ENCODE peak calls at places on chromosomes 6 and 20, in four cellular contexts. G is dermis microvascular lymphatic vessel endothelial cell, T is cardiac fibroblast, B is Right ventricle myocardium superior. N is an unnamed sample.

GRCh38 chr6:83114164-83114563 is 46.7 kb downstream of the DOP1A start:
- DNase-seq in G (no peak), T (peak; percentile 11), B (no peak), N (peak; percentile 24)

GRCh38 chr6:81766482-81767069 is 14.1 kb upstream of the TENT5A start:
- DNase-seq in G (no peak), T (peak; percentile 93), B (no peak), N (peak; percentile 92)

GRCh38 chr20:61252601-61253263 is 671 bp downstream of the CDH4 start:
- DNase-seq in G (no peak), T (peak; percentile 8), B (no peak), N (no peak)

GRCh38 chr20:43914286-43914685 is 366 bp upstream of the TOX2 start:
- DNase-seq in G (no peak), T (no peak), B (no peak), N (no peak)

GRCh38 chr6:26126394-26127221 is 39.4 kb downstream of the HFE start:
- DNase-seq in G (peak; percentile 22), T (no peak), B (no peak), N (no peak)

GRCh38 chr20:61316351-61316750 is 64.3 kb downstream of the CDH4 start:
- DNase-seq in G (no peak), T (no peak), B (no peak), N (no peak)

GRCh38 chr6:53526000-53526399 is 18.9 kb downstream of the GCLC start:
- DNase-seq in G (no peak), T (no peak), B (no peak), N (no peak)

GRCh38 chr6:42347456-42347855 is 104.3 kb downstream of the TRERF1 start:
- DNase-seq in G (no peak), T (no peak), B (no peak), N (no peak)

GRCh38 chr6:158018851-158019361 is 37.2 kb downstream of the SYNJ2 start:
- DNase-seq in G (no peak), T (peak; percentile 79), B (peak; percentile 38), N (peak; percentile 89)

GRCh38 chr20:57654363-57654997 is 34.3 kb upstream of the ZBP1 start:
- DNase-seq in G (peak; percentile 10), T (peak; percentile 72), B (peak; percentile 55), N (peak; percentile 69)

GRCh38 chr6:134240664-134241431 is 77.1 kb downstream of the SGK1 start:
- DNase-seq in G (no peak), T (no peak), B (peak; percentile 81), N (no peak)

GRCh38 chr20:11247943-11248475 is 574.2 kb upstream of the JAG1 start:
- DNase-seq in G (no peak), T (no peak), B (no peak), N (no peak)

GRCh38 chr20:10115021-10115420 is 80.2 kb downstream of the ANKEF1 start:
- DNase-seq in G (no peak), T (peak; percentile 46), B (no peak), N (no peak)

GRCh38 chr6:5167501-5167900 is 82.4 kb downstream of the PPP1R3G start:
- DNase-seq in G (no peak), T (peak; percentile 19), B (no peak), N (peak; percentile 69)

GRCh38 chr6:46563924-46564323 is 72.7 kb upstream of the RCAN2 start:
- DNase-seq in G (no peak), T (no peak), B (no peak), N (no peak)

GRCh38 chr6:6942826-6943225 is 164.9 kb upstream of the RREB1 start:
- DNase-seq in G (peak; percentile 25), T (peak; percentile 12), B (peak; percentile 78), N (no peak)

N was measured in endothelial cell of umbilical vein.